ENCODE peak calls at places on chromosomes 2 and 18, in four cellular contexts. F is stimulated activated CD4-positive, alpha-beta T cell treated with anti-CD3 and anti-CD28 coated beads, Interleukin-1b, Interleukin-23, amount 100 ng/mL, for 24 hours; X is pulmonary artery endothelial cell; Z is fibroblast of lung. I is an unnamed sample.

GRCh38 chr18:39871976-39872375 is 2083.1 kb upstream of the PIK3C3 start:
- DNase-seq in Z (peak; percentile 4), X (no peak), F (no peak), I (no peak)

GRCh38 chr2:27431395-27431794 is 3.0 kb downstream of the NRBP1 start:
- DNase-seq in Z (peak; percentile 66), F (no peak), X (peak; percentile 47), I (no peak)

GRCh38 chr2:20553580-20553979 is 97.3 kb downstream of the HS1BP3 start:
- DNase-seq in Z (no peak), X (no peak), F (no peak), I (no peak)

GRCh38 chr2:198471291-198471690 is 666.9 kb downstream of the PLCL1 start:
- DNase-seq in X (no peak), Z (no peak), F (no peak), I (no peak)

GRCh38 chr2:198077477-198077876 is 273.1 kb downstream of the PLCL1 start:
- DNase-seq in Z (no peak), F (no peak), X (no peak), I (peak; percentile 76)

GRCh38 chr2:101395545-101396351 is 8.4 kb upstream of the CREG2 start:
- DNase-seq in X (no peak), Z (peak; percentile 16), F (no peak), I (no peak)

GRCh38 chr2:48496867-48497266 is 33.1 kb upstream of the STON1 start:
- DNase-seq in F (no peak), X (no peak), Z (peak; percentile 96), I (no peak)

GRCh38 chr18:75162467-75162866 is 46.5 kb downstream of the PTGR3 start:
- DNase-seq in Z (peak; percentile 73), F (no peak), X (no peak), I (no peak)

GRCh38 chr2:45004569-45005181 is 4.6 kb downstream of the SIX2 start:
- DNase-seq in X (no peak), Z (no peak), F (no peak), I (no peak)

GRCh38 chr2:86138736-86139625 is 32.9 kb downstream of the PTCD3 start:
- DNase-seq in X (no peak), F (no peak), Z (no peak), I (no peak)

GRCh38 chr18:3447035-3447894 is 2.7 kb upstream of the TGIF1 start:
- DNase-seq in F (peak; percentile 19), Z (peak; percentile 60), X (no peak), I (peak; percentile 77)

GRCh38 chr18:46754188-46754587 is 2.7 kb downstream of the ST8SIA5 start:
- DNase-seq in Z (no peak), F (no peak), X (no peak), I (no peak)

GRCh38 chr2:144480257-144480656 is 39.7 kb downstream of the ZEB2 start:
- DNase-seq in Z (peak; percentile 71), F (no peak), X (no peak), I (no peak)

GRCh38 chr2:212245868-212246267 is 292.7 kb downstream of the ERBB4 start:
- DNase-seq in Z (no peak), F (no peak), X (no peak), I (no peak)

GRCh38 chr2:9813312-9814128 is 29.8 kb upstream of the TAF1B start:
- DNase-seq in Z (peak; percentile 38), F (peak; percentile 52), X (peak; percentile 10), I (peak; percentile 81)

GRCh38 chr2:113324684-113325160 is 46.0 kb upstream of the PAX8 start:
- DNase-seq in X (no peak), F (peak; percentile 27), Z (peak; percentile 76), I (no peak)

GRCh38 chr2:9311488-9311887 is 104.9 kb downstream of the ASAP2 start:
- DNase-seq in X (no peak), F (no peak), Z (peak; percentile 94), I (no peak)